ENCODE peak calls at places on chromosomes 11 and 22, in nine cellular contexts. U is A549, R is testis, B is ovary, Q is Peyer's patch, X is stomach, P is esophagus squamous epithelium, G is transverse colon, Z is uterus. M is an unnamed sample.
A peak's percentile ranks its signal among the peaks of the same experiment; 100 is the strongest.

GRCh38 chr22:48574776-48575566 is 1252.7 kb downstream of the BRD1 start:
- DNase-seq in U (peak; percentile 67), R (peak; percentile 62), B (peak; percentile 80), Q (no peak), X (no peak), P (no peak), G (peak; percentile 12), Z (peak; percentile 31), M (no peak)

GRCh38 chr11:116980136-116980793 is 118.0 kb downstream of the SIK3 start:
- DNase-seq in U (no peak), R (no peak), B (no peak), Q (no peak), X (no peak), P (no peak), G (no peak), Z (no peak), M (no peak)

GRCh38 chr22:20227363-20227762 is 40.8 kb downstream of the RTN4R start:
- DNase-seq in U (no peak), R (no peak), B (no peak), Q (no peak), X (no peak), P (no peak), G (no peak), Z (no peak), M (no peak)

GRCh38 chr11:111193924-111194490 is 51.5 kb upstream of the POU2AF2 start:
- DNase-seq in U (no peak), R (no peak), B (no peak), Q (no peak), X (no peak), P (no peak), G (no peak), Z (no peak), M (no peak)

GRCh38 chr22:32208681-32209080 is 3.8 kb upstream of the RFPL2 start:
- DNase-seq in U (no peak), R (no peak), B (no peak), Q (no peak), X (no peak), P (no peak), G (no peak), Z (no peak), M (no peak)

GRCh38 chr11:60939301-60939700 is 12.7 kb downstream of the SLC15A3 start:
- DNase-seq in U (no peak), R (no peak), B (no peak), Q (peak; percentile 22), X (no peak), P (no peak), G (no peak), Z (no peak), M (no peak)

GRCh38 chr11:94794287-94795168 is 26.4 kb downstream of the AMOTL1 start:
- DNase-seq in U (peak; percentile 19), R (peak; percentile 63), B (peak; percentile 73), Q (no peak), X (peak; percentile 77), P (no peak), G (no peak), Z (peak; percentile 41), M (no peak)

GRCh38 chr11:76660533-76661305 is 9.8 kb downstream of the LRRC32 start:
- DNase-seq in U (no peak), R (no peak), B (peak; percentile 33), Q (peak; percentile 41), X (no peak), P (no peak), G (peak; percentile 6), Z (no peak), M (no peak)

GRCh38 chr22:29369460-29369859 is 18.9 kb downstream of the AP1B1 start:
- DNase-seq in U (no peak), R (peak; percentile 57), B (peak; percentile 58), Q (no peak), X (no peak), P (no peak), G (peak; percentile 39), Z (peak; percentile 64), M (no peak)

GRCh38 chr11:126113515-126113957 is 50.9 kb upstream of the CDON start:
- DNase-seq in U (peak; percentile 88), R (peak; percentile 96), B (peak; percentile 87), Q (peak; percentile 89), X (peak; percentile 93), P (no peak), G (peak; percentile 90), Z (peak; percentile 88), M (no peak)

GRCh38 chr11:104581246-104581980 is 316.8 kb downstream of the CASP12 start:
- DNase-seq in U (no peak), R (no peak), B (no peak), Q (no peak), X (no peak), P (no peak), G (no peak), Z (no peak), M (no peak)

DNA sequence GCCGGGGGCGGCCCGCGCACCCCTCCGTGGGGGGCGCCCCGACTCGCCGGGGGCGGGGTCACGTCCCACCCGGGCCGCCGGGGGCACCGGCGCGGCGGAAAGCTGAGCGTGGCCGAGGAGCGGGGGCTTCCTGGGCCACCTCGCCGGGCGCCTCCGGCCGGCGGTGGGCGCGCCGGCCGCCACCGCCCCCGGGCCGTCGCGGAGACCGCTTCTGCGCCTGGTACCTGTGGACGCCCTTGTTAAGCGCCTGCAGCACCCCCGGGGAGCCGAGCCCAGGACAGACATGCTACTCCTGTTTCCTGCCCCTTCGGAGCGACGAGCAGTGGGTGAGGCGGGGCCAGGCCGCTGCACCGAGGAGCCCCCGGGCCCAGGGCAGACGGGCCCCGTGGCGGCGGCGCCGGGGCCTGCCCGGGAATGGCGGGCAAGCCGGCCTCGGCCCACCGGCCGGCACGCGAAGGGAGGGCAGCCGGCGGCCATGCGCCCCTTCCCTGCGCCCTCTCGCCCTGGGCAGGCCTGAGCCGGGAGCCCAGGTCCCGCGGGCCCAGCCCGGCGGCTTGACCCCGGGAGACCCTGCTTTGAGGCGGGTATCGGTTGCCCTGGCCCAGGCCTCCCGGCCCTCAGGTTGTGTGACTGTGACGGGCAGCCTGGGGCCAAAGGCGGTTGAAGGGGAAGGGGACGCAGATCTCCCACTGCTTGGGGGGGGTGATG is 850 bp upstream of the KDM2A start:
- DNase-seq in U (peak; percentile 16), R (peak; percentile 48), B (peak; percentile 78), Q (no peak), X (peak; percentile 48), P (no peak), G (peak; percentile 50), Z (peak; percentile 51), M (no peak)
- TF ChIP-seq POLR2A in U (peak; percentile 25), R (no peak), B (no peak), Q (no peak), X (no peak), P (peak; percentile 7), G (no peak), Z (no peak), M (no peak)

DNA sequence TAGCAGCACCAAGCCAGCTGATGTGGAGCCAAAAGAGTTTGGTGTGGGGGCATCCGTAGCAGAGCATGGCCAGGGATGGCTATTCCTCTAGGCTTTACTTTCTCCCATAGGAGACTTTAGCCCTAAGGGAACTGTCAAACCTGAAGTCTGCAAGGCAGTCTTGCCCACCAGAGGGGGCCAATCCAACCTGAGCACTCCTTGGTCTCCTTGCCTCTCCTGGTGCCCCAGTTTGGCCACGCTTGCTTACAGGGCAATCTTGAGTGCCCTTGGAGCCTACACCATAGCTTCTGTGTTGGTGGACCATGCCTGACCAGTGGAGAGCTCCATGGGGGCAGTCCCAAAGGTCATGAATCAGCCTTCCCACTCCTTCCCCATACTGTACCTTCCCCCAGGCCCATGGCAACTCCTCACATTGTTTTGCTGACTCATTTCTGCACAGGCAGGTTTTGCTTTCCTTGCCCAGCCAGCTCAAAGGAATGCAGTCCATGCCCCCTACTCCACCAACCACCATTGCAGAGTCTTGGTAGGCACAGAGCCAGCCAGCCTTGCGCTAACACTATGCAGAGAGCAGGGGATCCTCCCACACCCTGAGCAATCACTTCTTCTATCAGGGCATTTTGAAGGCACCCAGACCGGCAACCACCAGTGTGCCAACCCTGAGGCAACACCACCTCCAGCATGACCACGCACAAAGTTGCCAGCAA is 1421.2 kb upstream of the RAG2 start:
- DNase-seq in U (peak; percentile 1), R (no peak), B (no peak), Q (no peak), X (no peak), P (no peak), G (no peak), Z (no peak), M (no peak)
- TF ChIP-seq CTCF in U (no peak), R (no peak), B (no peak), Q (no peak), X (no peak), P (no peak), G (no peak), Z (no peak), M (no peak)

GRCh38 chr11:101844608-101845007 is 70.2 kb upstream of the CEP126 start:
- DNase-seq in U (no peak), R (no peak), B (no peak), Q (no peak), X (no peak), P (no peak), G (no peak), Z (no peak), M (no peak)
- TF ChIP-seq POLR2A in U (no peak), R (no peak), B (no peak), Q (no peak), X (no peak), P (no peak), G (no peak), Z (no peak), M (no peak)

GRCh38 chr11:128022007-128022368 is 565.4 kb downstream of the ETS1 start:
- DNase-seq in U (no peak), R (no peak), B (no peak), Q (no peak), X (no peak), P (no peak), G (no peak), Z (no peak), M (no peak)

GRCh38 chr11:128022761-128023160 is 564.6 kb downstream of the ETS1 start:
- DNase-seq in U (no peak), R (no peak), B (no peak), Q (no peak), X (no peak), P (no peak), G (no peak), Z (no peak), M (no peak)

GRCh38 chr11:128018692-128019091 is 568.7 kb downstream of the ETS1 start:
- DNase-seq in U (no peak), R (no peak), B (no peak), Q (no peak), X (no peak), P (no peak), G (no peak), Z (no peak), M (no peak)

GRCh38 chr11:128026596-128026995 is 560.8 kb downstream of the ETS1 start:
- DNase-seq in U (peak; percentile 37), R (no peak), B (no peak), Q (no peak), X (no peak), P (no peak), G (no peak), Z (no peak), M (no peak)

DNA sequence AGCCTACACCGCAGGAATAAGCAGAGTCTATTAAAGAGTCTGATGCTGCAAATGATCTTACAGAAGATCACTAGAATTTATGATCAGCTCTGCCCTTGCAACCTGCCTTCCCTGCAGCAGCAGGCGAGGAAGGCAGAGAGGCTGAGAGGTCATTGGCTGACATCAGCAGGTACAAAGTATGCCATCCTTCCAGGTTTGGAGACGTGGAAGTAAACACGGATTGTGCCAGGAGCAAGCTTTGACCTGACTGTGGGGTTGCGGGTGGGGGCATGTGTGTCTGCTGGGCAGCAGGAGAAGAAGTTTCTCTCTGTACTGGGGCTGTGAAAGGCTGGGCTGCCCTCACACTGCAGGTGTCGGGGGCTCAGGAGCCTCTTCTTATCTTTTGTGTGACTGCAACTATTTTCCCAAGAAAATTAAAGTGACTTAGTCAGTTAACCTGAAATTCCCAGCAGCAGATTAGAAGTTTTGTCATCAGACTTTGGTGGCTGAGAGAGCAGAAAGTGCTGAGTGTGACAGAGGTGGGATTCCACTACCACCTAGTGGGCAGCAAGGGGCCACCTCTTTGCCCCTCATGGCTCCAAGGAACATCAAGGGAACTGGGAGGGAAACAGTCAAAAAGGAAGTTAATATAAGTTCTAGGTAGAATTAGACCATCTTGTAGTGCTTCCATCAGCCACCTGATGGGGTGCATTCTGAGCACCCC is 565.9 kb downstream of the ETS1 start:
- DNase-seq in U (no peak), R (no peak), B (no peak), Q (no peak), X (no peak), P (no peak), G (no peak), Z (no peak), M (no peak)
- TF ChIP-seq CTCF in U (peak; percentile 6), R (no peak), B (no peak), Q (no peak), X (no peak), P (no peak), G (no peak), Z (no peak), M (no peak)